ENCODE peak calls at places on chromosome X, in seven cellular contexts. T is breast epithelium, H is RWPE2, M is neural progenitor cell, G is uterus, P is OCI-LY7, X is stomach. W is an unnamed sample.
A peak's percentile ranks its signal among the peaks of the same experiment; 100 is the strongest.

GRCh38 chrX:6574762-6575161 is 39.8 kb upstream of the VCX3A start:
- DNase-seq in T (no peak), H (no peak), M (peak; percentile 15), G (no peak), P (peak; percentile 1), X (no peak), W (no peak)

GRCh38 chrX:47843363-47843762 is 6.7 kb downstream of the ZNF81 start:
- DNase-seq in T (no peak), H (no peak), M (no peak), G (no peak), P (no peak), X (no peak), W (no peak)

GRCh38 chrX:22110729-22111494 is 78.8 kb downstream of the PHEX start:
- DNase-seq in T (no peak), H (no peak), M (no peak), G (no peak), P (no peak), X (no peak), W (no peak)

GRCh38 chrX:10922158-10922557 is 189.0 kb upstream of the HCCS start:
- DNase-seq in T (no peak), H (no peak), M (no peak), G (no peak), P (no peak), X (no peak), W (no peak)

GRCh38 chrX:30275498-30275897 is 28.6 kb downstream of the MAGEB1 start:
- DNase-seq in T (no peak), H (no peak), M (peak; percentile 7), G (no peak), P (no peak), X (no peak), W (no peak)

GRCh38 chrX:11100281-11101035 is 10.7 kb upstream of the HCCS start:
- DNase-seq in T (no peak), H (no peak), M (peak; percentile 59), G (peak; percentile 52), P (no peak), X (peak; percentile 34), W (no peak)

GRCh38 chrX:1582686-1583437 is 8.5 kb upstream of the AKAP17A start:
- DNase-seq in T (no peak), H (no peak), M (no peak), G (no peak), P (peak; percentile 58), X (peak; percentile 25), W (no peak)

GRCh38 chrX:47574609-47575325 is 7.5 kb upstream of the TIMP1 start:
- DNase-seq in T (no peak), H (no peak), M (no peak), G (no peak), P (no peak), X (no peak), W (no peak)

GRCh38 chrX:38335382-38335781 is 8.1 kb upstream of the RPGR start:
- DNase-seq in T (no peak), H (no peak), M (no peak), G (no peak), P (no peak), X (no peak), W (no peak)

GRCh38 chrX:8783100-8784098 is 17.8 kb downstream of the FAM9A start:
- DNase-seq in T (no peak), H (no peak), M (peak; percentile 8), G (no peak), P (no peak), X (no peak), W (no peak)

GRCh38 chrX:24828147-24828546 is 134.4 kb downstream of the POLA1 start:
- DNase-seq in T (no peak), H (no peak), M (no peak), G (no peak), P (no peak), X (no peak), W (no peak)

GRCh38 chrX:49165901-49166881 is 3.6 kb downstream of the MAGIX start:
- DNase-seq in T (peak; percentile 87), H (peak; percentile 92), M (peak; percentile 89), G (peak; percentile 76), P (peak; percentile 88), X (peak; percentile 66), W (peak; percentile 45)

GRCh38 chrX:113741744-113742143 is 842.1 kb upstream of the HTR2C start:
- DNase-seq in T (no peak), H (no peak), M (peak; percentile 55), G (no peak), P (peak; percentile 25), X (no peak), W (no peak)

GRCh38 chrX:3939967-3940610 is 226.6 kb upstream of the PRKX start:
- DNase-seq in T (no peak), H (no peak), M (peak; percentile 41), G (no peak), P (peak; percentile 21), X (no peak), W (no peak)

GRCh38 chrX:122134291-122134690 is 1049.8 kb upstream of the GRIA3 start:
- DNase-seq in T (no peak), H (no peak), M (no peak), G (no peak), P (no peak), X (no peak), W (no peak)

GRCh38 chrX:123489011-123489410 is 243.8 kb downstream of the THOC2 start:
- DNase-seq in T (no peak), H (no peak), M (no peak), G (no peak), P (no peak), X (no peak), W (no peak)

GRCh38 chrX:11967986-11968385 is 170.3 kb upstream of the FRMPD4 start:
- DNase-seq in T (no peak), H (no peak), M (no peak), G (no peak), P (no peak), X (no peak), W (no peak)

GRCh38 chrX:118976599-118977340 is 2.4 kb downstream of the LONRF3 start:
- DNase-seq in T (peak; percentile 53), H (no peak), M (no peak), G (peak; percentile 23), P (peak; percentile 29), X (peak; percentile 75), W (no peak)

GRCh38 chrX:23616361-23616760 is 50.9 kb upstream of the PRDX4 start:
- DNase-seq in T (no peak), H (no peak), M (peak; percentile 34), G (no peak), P (peak; percentile 11), X (no peak), W (no peak)

GRCh38 chrX:155767101-155767878 is 113.9 kb upstream of the VAMP7 start:
- DNase-seq in T (no peak), H (no peak), M (peak; percentile 76), G (peak; percentile 59), P (no peak), X (peak; percentile 47), W (peak; percentile 38)

GRCh38 chrX:68894513-68895338 is 65.9 kb downstream of the EFNB1 start:
- DNase-seq in T (peak; percentile 53), H (no peak), M (peak; percentile 77), G (peak; percentile 69), P (no peak), X (peak; percentile 64), W (peak; percentile 69)

GRCh38 chrX:96311366-96311765 is 373.3 kb upstream of the DIAPH2 start:
- DNase-seq in T (no peak), H (no peak), M (no peak), G (no peak), P (no peak), X (no peak), W (no peak)

GRCh38 chrX:106811131-106811910 is 8.8 kb downstream of the TBC1D8B start:
- DNase-seq in T (no peak), H (no peak), M (no peak), G (no peak), P (no peak), X (no peak), W (no peak)

GRCh38 chrX:115898382-115899001 is 272.1 kb upstream of the AGTR2 start:
- DNase-seq in T (peak; percentile 53), H (no peak), M (peak; percentile 55), G (peak; percentile 81), P (peak; percentile 29), X (peak; percentile 92), W (no peak)

GRCh38 chrX:17634542-17635207 is 102.6 kb upstream of the SCML1 start:
- DNase-seq in T (no peak), H (no peak), M (no peak), G (no peak), P (no peak), X (peak; percentile 31), W (no peak)
- H3K36me3 ChIP-seq in T (no peaks in the 10 kb centered on the region), H (no peaks in the 10 kb centered on the region), M (no peaks in the 10 kb centered on the region), G (no peaks in the 10 kb centered on the region), P (no peaks in the 10 kb centered on the region), X (no peaks in the 10 kb centered on the region), W (no peaks in the 10 kb centered on the region)

DNA sequence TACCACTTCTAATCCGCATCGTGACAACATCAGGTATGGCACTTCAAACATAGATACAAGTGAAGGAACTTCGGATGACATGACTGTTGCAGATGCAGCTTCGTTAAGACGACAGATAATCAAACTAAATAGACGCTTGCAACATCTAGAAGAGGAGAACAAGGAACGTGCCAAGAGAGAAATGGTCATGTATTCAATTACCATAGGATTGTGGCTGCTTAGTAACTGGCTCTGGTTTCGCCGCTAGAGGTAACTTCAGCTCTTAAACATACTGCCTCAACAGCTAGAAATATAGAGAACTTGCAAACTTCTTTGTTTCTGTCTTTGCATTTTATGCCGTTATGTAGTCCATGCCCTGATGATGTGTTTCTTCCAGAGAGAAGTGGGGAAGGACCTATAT is 530.8 kb upstream of the DIPK2B start:
- DNase-seq in T (no peak), H (no peak), M (no peak), G (no peak), P (no peak), X (no peak), W (no peak)
- H3K36me3 ChIP-seq in T (no peaks in the 10 kb centered on the region), H (no peaks in the 10 kb centered on the region), M (no peaks in the 10 kb centered on the region), G (no peaks in the 10 kb centered on the region), P (no peaks in the 10 kb centered on the region), X (no peaks in the 10 kb centered on the region), W (no peaks in the 10 kb centered on the region)

GRCh38 chrX:2614911-2615310 is 76.2 kb upstream of the CD99 start:
- DNase-seq in T (no peak), H (no peak), M (peak; percentile 45), G (no peak), P (no peak), X (no peak), W (no peak)
- H3K36me3 ChIP-seq in T (no peaks in the 10 kb centered on the region), H (peaks cover 71% of the 10 kb centered on the region), M (peaks cover 14% of the 10 kb centered on the region), G (no peaks in the 10 kb centered on the region), P (peaks cover 79% of the 10 kb centered on the region), X (peaks cover 34% of the 10 kb centered on the region), W (no peaks in the 10 kb centered on the region)

GRCh38 chrX:136849395-136849794 is 31.1 kb downstream of the RBMX start:
- DNase-seq in T (no peak), H (no peak), M (no peak), G (no peak), P (no peak), X (no peak), W (no peak)
- H3K36me3 ChIP-seq in T (no peaks in the 10 kb centered on the region), H (peaks cover 6% of the 10 kb centered on the region), M (no peaks in the 10 kb centered on the region), G (no peaks in the 10 kb centered on the region), P (no peaks in the 10 kb centered on the region), X (peaks cover 51% of the 10 kb centered on the region), W (no peaks in the 10 kb centered on the region)

DNA sequence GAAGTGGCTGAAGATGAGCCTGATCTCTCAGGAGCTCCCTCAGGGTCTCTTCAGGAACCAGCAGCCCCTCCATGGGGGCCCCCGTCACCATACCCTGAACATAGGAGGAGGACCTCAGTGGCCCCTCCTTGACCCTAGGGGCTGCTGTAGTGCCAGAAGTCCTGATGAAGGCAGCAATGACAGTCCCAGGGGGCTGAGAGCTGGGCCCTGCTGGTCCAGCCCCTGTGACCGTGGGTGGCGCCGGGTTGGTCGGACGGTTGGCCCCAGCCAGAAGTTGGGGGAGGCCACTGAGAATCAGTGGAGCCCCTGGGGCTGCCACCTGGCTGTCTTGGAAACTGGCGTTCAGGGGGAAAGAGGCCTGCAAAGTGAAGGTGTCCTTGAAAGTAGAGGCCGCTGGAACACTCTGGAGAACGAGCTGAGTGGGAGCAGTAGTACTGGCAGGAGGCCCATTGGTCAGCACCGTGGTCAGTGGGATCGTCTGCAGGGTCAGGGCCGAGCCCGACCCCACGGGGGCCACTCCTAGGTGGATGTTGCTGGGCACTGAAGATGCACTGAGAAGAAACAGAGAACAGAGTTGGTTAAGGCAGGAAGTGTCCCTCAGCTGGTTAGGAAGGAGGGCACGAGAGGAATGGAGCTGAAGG is 43.2 kb downstream of the ELF4 start:
- DNase-seq in T (no peak), H (no peak), M (no peak), G (no peak), P (no peak), X (no peak), W (no peak)
- H3K36me3 ChIP-seq in T (peaks cover 4% of the 10 kb centered on the region), H (peaks cover 7% of the 10 kb centered on the region), M (no peaks in the 10 kb centered on the region), G (no peaks in the 10 kb centered on the region), P (peaks cover 48% of the 10 kb centered on the region), X (peaks cover 63% of the 10 kb centered on the region), W (no peaks in the 10 kb centered on the region)

W was measured in gastrocnemius medialis.